ENCODE peak calls at places on chromosomes 6 and 20, in nine cellular contexts. R, H, P, V, M, S, Q, X and F are unnamed samples.

GRCh38 chr20:63333241-63333836 is 27.8 kb downstream of the CHRNA4 start:
- DNase-seq in R (peak), V (no peak), M (no peak), Q (no peak), X (no peak), P (no peak), S (no peak), H (no peak), F (peak)

GRCh38 chr6:118725944-118726343 is 74.6 kb upstream of the CEP85L start:
- DNase-seq in R (no peak), V (no peak), P (no peak), Q (no peak), M (peak), X (no peak), S (no peak), H (no peak), F (no peak)

GRCh38 chr6:153131037-153131981 is at the start of gene RGS17:
- DNase-seq in H (peak), P (peak), S (no peak), R (peak), X (peak), M (peak), Q (peak), V (no peak), F (peak)

GRCh38 chr20:6665621-6666345 is 101.7 kb upstream of the BMP2 start:
- DNase-seq in M (peak), R (no peak), H (peak), V (no peak), S (peak), X (no peak), P (peak), Q (no peak), F (no peak)

GRCh38 chr6:2429460-2429859 is 184.1 kb upstream of the GMDS start:
- DNase-seq in M (no peak), X (no peak), R (no peak), S (peak), P (no peak), V (no peak), Q (no peak), H (no peak), F (no peak)

GRCh38 chr6:44225579-44226325 is 2.4 kb downstream of the SLC29A1 start:
- DNase-seq in M (no peak), H (no peak), Q (no peak), X (no peak), P (no peak), S (no peak), R (no peak), V (no peak), F (no peak)

GRCh38 chr6:129329677-129330076 is 380.3 kb downstream of the ARHGAP18 start:
- DNase-seq in P (peak), V (no peak), H (no peak), R (no peak), M (no peak), Q (no peak), S (no peak), X (no peak), F (no peak)

GRCh38 chr6:41964201-41964887 is 22.7 kb upstream of the CCND3 start:
- DNase-seq in H (no peak), M (no peak), X (no peak), V (peak), P (no peak), R (no peak), Q (no peak), S (no peak), F (no peak)

GRCh38 chr6:100464162-100464851 is 414 bp downstream of the SIM1 start:
- DNase-seq in Q (no peak), S (peak), M (no peak), P (no peak), R (no peak), H (peak), V (no peak), X (no peak), F (peak)

GRCh38 chr6:33718713-33719112 is 7.2 kb upstream of the UQCC2 start:
- DNase-seq in P (no peak), M (no peak), X (no peak), Q (no peak), V (no peak), R (no peak), S (no peak), H (no peak), F (no peak)

GRCh38 chr6:12958052-12958706 is 241.6 kb downstream of the PHACTR1 start:
- DNase-seq in H (no peak), Q (no peak), S (no peak), V (no peak), P (peak), M (peak), X (no peak), R (no peak), F (no peak)

GRCh38 chr20:41482647-41483552 is 116.3 kb upstream of the EMILIN3 start:
- DNase-seq in P (peak), H (no peak), S (no peak), R (no peak), X (peak), V (no peak), M (peak), Q (no peak), F (no peak)

GRCh38 chr6:167305796-167306195 is 14.7 kb downstream of the UNC93A start:
- DNase-seq in H (no peak), S (no peak), P (no peak), R (no peak), Q (no peak), X (no peak), M (no peak), V (no peak), F (no peak)

GRCh38 chr6:69650703-69651102 is 146.1 kb downstream of the LMBRD1 start:
- DNase-seq in S (no peak), P (no peak), Q (no peak), V (no peak), H (no peak), R (no peak), X (no peak), M (no peak), F (no peak)

GRCh38 chr20:40754372-40754943 is 65.4 kb upstream of the MAFB start:
- DNase-seq in S (no peak), Q (no peak), X (no peak), M (no peak), P (no peak), V (no peak), R (peak), H (no peak), F (peak)

GRCh38 chr6:31579119-31579505 is 3.1 kb downstream of the LTB start:
- DNase-seq in S (no peak), X (no peak), V (no peak), M (no peak), Q (no peak), R (no peak), H (no peak), P (no peak), F (no peak)

GRCh38 chr20:50680106-50680960 is 11.0 kb downstream of the RIPOR3 start:
- DNase-seq in P (peak), V (no peak), X (no peak), M (no peak), H (no peak), R (peak), Q (peak), S (no peak), F (peak)

GRCh38 chr6:78989191-78989590 is 88.9 kb downstream of the PHIP start:
- DNase-seq in H (no peak), S (no peak), R (no peak), M (no peak), V (no peak), Q (no peak), X (no peak), P (no peak), F (no peak)

GRCh38 chr6:75117701-75118100 is 88.2 kb downstream of the COL12A1 start:
- DNase-seq in M (peak), Q (no peak), V (no peak), S (no peak), P (peak), H (no peak), R (no peak), X (no peak), F (no peak)

GRCh38 chr6:163048345-163048744 is 320.6 kb downstream of the PACRG start:
- DNase-seq in X (no peak), V (no peak), Q (no peak), S (no peak), P (peak), H (no peak), R (no peak), M (no peak), F (no peak)

GRCh38 chr6:53239526-53239925 is 90.9 kb upstream of the GCM1 start:
- DNase-seq in M (no peak), P (no peak), X (no peak), H (no peak), S (no peak), Q (no peak), R (no peak), V (no peak), F (no peak)

GRCh38 chr20:1943267-1944002 is 48.2 kb downstream of the SIRPA start:
- DNase-seq in V (peak), H (no peak), X (no peak), S (no peak), M (peak), P (no peak), R (no peak), Q (peak), F (no peak)

GRCh38 chr6:106017454-106017853 is 68.7 kb upstream of the PRDM1 start:
- DNase-seq in S (no peak), H (no peak), M (no peak), R (no peak), V (no peak), P (no peak), Q (no peak), X (no peak), F (no peak)

GRCh38 chr6:35400901-35401311 is 51.2 kb upstream of the FANCE start:
- DNase-seq in S (no peak), X (no peak), R (no peak), H (no peak), Q (no peak), V (no peak), M (peak), P (no peak), F (no peak)

GRCh38 chr20:2122921-2123320 is 21.3 kb downstream of the STK35 start:
- DNase-seq in H (no peak), P (peak), R (no peak), S (no peak), X (no peak), Q (peak), V (no peak), M (peak), F (no peak)

GRCh38 chr6:5813625-5814027 is 193.1 kb downstream of the NRN1 start:
- DNase-seq in V (no peak), H (no peak), M (no peak), S (no peak), Q (no peak), X (no peak), R (no peak), P (no peak), F (no peak)

GRCh38 chr6:52098649-52099184 is 11.3 kb upstream of the PKHD1 start:
- DNase-seq in H (no peak), Q (no peak), V (no peak), X (no peak), S (no peak), R (no peak), M (no peak), P (no peak), F (no peak)

GRCh38 chr6:3421763-3422456 is 34.9 kb downstream of the SLC22A23 start:
- DNase-seq in Q (no peak), R (no peak), H (no peak), S (no peak), V (peak), P (peak), M (peak), X (peak), F (no peak)

GRCh38 chr20:57451759-57452661 is 60.8 kb downstream of the RBM38 start:
- DNase-seq in H (no peak), M (no peak), Q (no peak), X (no peak), V (no peak), S (no peak), R (no peak), P (no peak), F (no peak)

GRCh38 chr6:88298446-88298845 is 132.3 kb upstream of the CNR1 start:
- DNase-seq in Q (no peak), M (no peak), H (no peak), X (no peak), V (no peak), S (no peak), R (no peak), P (no peak), F (no peak)

GRCh38 chr6:155177369-155177961 is 86.3 kb upstream of the CLDN20 start:
- DNase-seq in S (no peak), H (peak), M (peak), X (no peak), R (no peak), V (no peak), P (peak), Q (peak), F (peak)

GRCh38 chr6:20700375-20700774 is 166.1 kb downstream of the CDKAL1 start:
- DNase-seq in S (no peak), R (no peak), X (no peak), Q (no peak), M (no peak), H (no peak), V (no peak), P (no peak), F (no peak)

GRCh38 chr20:58077282-58077681 is 151.2 kb downstream of the ANKRD60 start:
- DNase-seq in P (no peak), Q (peak), H (no peak), R (no peak), S (peak), X (no peak), M (no peak), V (peak), F (no peak)

GRCh38 chr20:23565503-23566056 is 2.7 kb downstream of the CST9L start:
- DNase-seq in M (no peak), V (peak), X (no peak), P (no peak), Q (no peak), H (no peak), S (peak), R (no peak), F (no peak)

GRCh38 chr6:164347455-164347854 is 932.9 kb downstream of the QKI start:
- DNase-seq in R (no peak), S (no peak), M (no peak), P (no peak), Q (no peak), H (no peak), X (no peak), V (no peak), F (no peak)

GRCh38 chr6:169738204-169738971 is 13.0 kb downstream of the DYNLT2 start:
- DNase-seq in V (no peak), X (no peak), Q (no peak), R (no peak), H (peak), P (peak), M (peak), S (no peak), F (peak)

GRCh38 chr6:146095481-146095880 is 66.6 kb downstream of the GRM1 start:
- DNase-seq in X (no peak), Q (no peak), S (no peak), M (no peak), H (no peak), P (no peak), R (no peak), V (no peak), F (no peak)

GRCh38 chr20:22974354-22974753 is 60.8 kb upstream of the SSTR4 start:
- DNase-seq in M (peak), Q (no peak), V (no peak), S (no peak), H (peak), X (no peak), P (peak), R (no peak), F (no peak)

GRCh38 chr6:25717856-25718740 is 36.4 kb upstream of the SLC17A4 start:
- DNase-seq in X (no peak), Q (no peak), M (peak), P (peak), H (peak), R (no peak), V (no peak), S (no peak), F (no peak)
- TF ChIP-seq CTCF in X (peak), Q (peak), M (peak), P (peak), H (peak), R (peak), V (no peak), S (no peak), F (peak)

DNA sequence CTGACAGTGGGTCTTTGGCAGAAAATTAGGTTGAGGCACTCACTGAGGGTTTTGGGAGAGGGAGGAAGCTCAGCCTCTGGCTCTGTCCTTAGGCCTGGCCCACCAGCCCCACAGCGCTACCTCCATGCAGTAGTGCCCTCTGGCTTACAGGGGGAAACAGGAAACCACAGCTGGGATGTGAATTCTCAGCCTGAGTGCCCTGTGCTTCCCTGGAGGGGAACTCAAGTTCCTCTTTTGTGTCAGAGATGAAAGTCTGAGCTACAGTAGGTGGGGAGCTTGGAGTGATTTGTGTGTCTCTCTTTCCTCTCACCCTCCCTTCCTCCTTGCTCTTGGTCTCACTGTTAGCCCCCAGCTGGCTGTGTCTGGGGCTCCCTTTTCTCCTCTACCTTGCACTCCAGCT is 48.2 kb upstream of the BLCAP start:
- DNase-seq in Q (no peak), M (no peak), S (no peak), X (no peak), V (peak), R (no peak), P (no peak), H (no peak), F (peak)
- TF ChIP-seq CTCF in Q (no peak), M (no peak), S (no peak), X (no peak), V (no peak), R (no peak), P (no peak), H (no peak), F (no peak)

DNA sequence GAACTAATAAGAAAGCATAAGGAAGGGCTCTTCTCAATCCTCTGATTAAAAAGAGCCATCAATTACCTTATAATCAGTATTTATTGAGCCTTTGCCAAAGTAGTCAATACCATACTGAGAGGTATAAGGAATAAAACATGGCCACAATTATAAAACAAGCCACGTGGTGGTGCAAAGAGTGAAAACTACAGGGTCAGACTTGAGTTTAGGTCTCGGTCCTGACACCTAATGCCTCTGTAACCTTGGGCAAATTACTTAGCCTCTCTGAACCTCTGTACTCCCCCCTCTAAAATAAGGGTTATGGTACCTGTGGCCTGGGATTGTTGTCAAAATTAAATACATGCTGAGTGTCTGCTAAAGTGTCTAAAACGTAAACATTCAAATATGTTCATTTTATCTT is 11.8 kb downstream of the TRIM10 start:
- DNase-seq in S (peak), M (no peak), Q (no peak), R (no peak), X (no peak), P (no peak), H (no peak), V (no peak), F (no peak)
- TF ChIP-seq CTCF in S (no peak), M (no peak), Q (no peak), R (no peak), X (no peak), P (no peak), H (peak), V (no peak), F (no peak)

GRCh38 chr6:84280639-84281038 is 53.2 kb upstream of the CEP162 start:
- DNase-seq in M (no peak), R (no peak), P (no peak), V (no peak), S (no peak), H (no peak), Q (no peak), X (no peak), F (no peak)

GRCh38 chr6:84280030-84280429 is 52.6 kb upstream of the CEP162 start:
- DNase-seq in P (peak), V (no peak), R (no peak), Q (no peak), H (no peak), S (no peak), X (peak), M (peak), F (no peak)

GRCh38 chr6:84282566-84282965 is 55.1 kb upstream of the CEP162 start:
- DNase-seq in Q (no peak), P (no peak), S (no peak), V (peak), X (peak), R (no peak), H (no peak), M (peak), F (no peak)

DNA sequence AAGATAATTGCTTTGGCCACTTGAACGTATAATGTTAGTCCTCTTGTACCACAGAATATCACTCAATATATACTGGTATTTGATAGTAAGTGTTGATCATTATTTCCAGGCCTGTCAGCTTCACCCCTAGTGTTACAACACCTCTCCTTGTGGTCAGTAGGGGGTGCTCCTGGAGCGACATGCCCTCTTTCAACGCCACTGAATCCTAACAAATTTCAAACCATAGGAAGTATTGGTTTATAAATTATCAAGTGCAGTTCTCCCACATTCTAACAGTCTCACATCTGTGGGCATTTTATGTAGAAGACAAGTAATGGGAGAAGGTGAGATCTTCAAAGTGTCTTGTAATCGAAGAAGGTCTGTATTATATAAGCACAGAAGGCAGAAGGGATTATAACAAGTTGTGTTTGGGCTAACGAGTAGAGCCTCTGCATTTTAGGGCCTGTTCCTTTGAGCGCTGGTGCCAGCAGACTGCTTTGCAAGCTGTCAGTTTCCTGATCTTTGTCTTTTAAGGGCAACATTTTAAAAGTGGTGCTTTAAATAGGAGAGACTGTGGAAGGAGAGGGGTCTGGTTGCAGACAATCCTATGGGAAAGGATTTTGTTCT is 57.1 kb upstream of the CEP162 start:
- DNase-seq in V (no peak), S (no peak), X (no peak), M (peak), Q (no peak), R (no peak), P (peak), H (peak), F (no peak)
- TF ChIP-seq CTCF in V (no peak), S (no peak), X (peak), M (peak), Q (no peak), R (no peak), P (peak), H (peak), F (peak)

DNA sequence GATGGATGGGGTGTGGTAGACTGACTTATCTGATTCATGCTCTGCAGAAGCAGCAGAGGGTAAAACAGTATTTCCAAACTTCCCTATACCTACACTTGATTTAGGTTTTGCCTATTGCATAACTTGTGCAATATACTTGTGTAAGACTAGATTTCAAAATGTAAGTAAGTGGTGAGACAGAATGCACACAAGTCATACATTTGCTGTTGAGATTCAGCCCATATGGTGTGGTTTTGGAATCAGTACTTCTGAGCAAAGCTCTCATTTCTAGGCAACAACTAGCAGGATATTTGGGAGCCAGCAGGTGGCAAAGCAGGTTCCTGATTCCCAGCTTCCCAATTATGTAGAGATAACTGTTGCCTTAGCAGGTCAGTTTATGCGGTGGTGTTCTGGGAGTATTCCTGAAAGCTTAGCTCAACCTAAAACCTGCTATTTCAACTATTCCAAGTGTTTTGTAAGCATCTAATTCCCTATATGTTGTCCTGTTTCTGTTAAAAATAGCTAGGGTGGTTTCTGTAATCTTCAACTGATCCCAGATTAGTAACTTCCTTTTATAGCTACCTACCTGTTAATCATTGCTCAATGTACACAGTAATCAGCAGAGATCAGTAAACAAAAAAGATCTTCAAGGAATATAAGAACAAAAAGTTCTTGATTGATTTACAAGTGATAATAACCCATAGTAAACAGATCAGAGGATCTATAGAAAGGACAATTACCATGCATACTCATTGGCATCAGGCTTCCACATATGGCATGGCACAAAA is 8.5 kb upstream of the FABP7 start:
- DNase-seq in X (no peak), V (no peak), S (no peak), P (no peak), R (no peak), H (peak), Q (no peak), M (no peak), F (no peak)
- TF ChIP-seq CTCF in X (peak), V (no peak), S (no peak), P (no peak), R (no peak), H (no peak), Q (no peak), M (no peak), F (peak)